ENCODE peak calls at places on chromosomes 4 and X, in eight cellular contexts. L is activated T-cell treated with anti-CD3 and anti-CD28 coated beads for 1 hour; P is NCI-H1105 treated with DMSO at 0.1 percent for 48 hours; S is stimulated activated CD8-positive, alpha-beta memory T cell treated with anti-CD3 and anti-CD28 coated beads, Interleukin-15, amount 100 ng/mL, for 4 hours; K is iris pigment epithelial cell; O is pulmonary artery endothelial cell; R is GM23248; N is tibial artery. Q is an unnamed sample.

GRCh38 chr4:91256043-91256442 is 1047.7 kb upstream of the GRID2 start:
- DNase-seq in L (no peak), P (no peak), S (no peak), K (no peak), O (no peak), R (no peak), N (no peak), Q (no peak)

GRCh38 chr4:142497606-142498005 is 348.5 kb downstream of the INPP4B start:
- DNase-seq in L (no peak), P (peak), S (no peak), K (no peak), O (no peak), R (no peak), N (no peak), Q (no peak)

GRCh38 chrX:121179972-121180371 is 132.6 kb downstream of the GLUD2 start:
- DNase-seq in L (no peak), P (peak), S (no peak), K (no peak), O (no peak), R (no peak), N (no peak), Q (no peak)

GRCh38 chrX:153592966-153593688 is 5.8 kb downstream of the CCNQ start:
- DNase-seq in L (no peak), P (peak), S (no peak), K (no peak), O (no peak), R (no peak), N (no peak), Q (no peak)

GRCh38 chr4:7557447-7557846 is 122.7 kb upstream of the PSAPL1 start:
- DNase-seq in L (no peak), P (no peak), S (no peak), K (peak), O (no peak), R (peak), N (no peak), Q (no peak)

GRCh38 chr4:5863461-5864113 is 29.3 kb downstream of the CRMP1 start:
- DNase-seq in L (no peak), P (no peak), S (no peak), K (peak), O (peak), R (peak), N (no peak), Q (no peak)

GRCh38 chr4:76235915-76236314 is 15.6 kb upstream of the FAM47E start:
- DNase-seq in L (no peak), P (peak), S (no peak), K (no peak), O (no peak), R (no peak), N (no peak), Q (no peak)

GRCh38 chr4:67465032-67465762 is 80.1 kb downstream of the CENPC start:
- DNase-seq in L (no peak), P (no peak), S (no peak), K (no peak), O (no peak), R (peak), N (no peak), Q (no peak)

GRCh38 chrX:53184836-53185235 is 40.2 kb downstream of the KDM5C start:
- DNase-seq in L (no peak), P (no peak), S (no peak), K (peak), O (no peak), R (peak), N (no peak), Q (no peak)

GRCh38 chrX:47498411-47498810 is 15.4 kb upstream of the ZNF41 start:
- DNase-seq in L (no peak), P (no peak), S (no peak), K (no peak), O (no peak), R (no peak), N (no peak), Q (no peak)

GRCh38 chrX:149950681-149951080 is 12.4 kb upstream of the EOLA2 start:
- DNase-seq in L (no peak), P (peak), S (no peak), K (peak), O (peak), R (peak), N (no peak), Q (no peak)

GRCh38 chrX:137194164-137194563 is 160.4 kb upstream of the GPR101 start:
- DNase-seq in L (no peak), P (peak), S (no peak), K (peak), O (no peak), R (peak), N (no peak), Q (no peak)

GRCh38 chr4:5220028-5220427 is 168.7 kb downstream of the STK32B start:
- DNase-seq in L (no peak), P (no peak), S (no peak), K (peak), O (no peak), R (peak), N (no peak), Q (no peak)

GRCh38 chr4:6386091-6386490 is 86.3 kb downstream of the PPP2R2C start:
- DNase-seq in L (no peak), P (no peak), S (no peak), K (no peak), O (no peak), R (no peak), N (no peak), Q (no peak)

GRCh38 chr4:74934016-74934821 is 1.3 kb downstream of the PARM1 start:
- DNase-seq in L (no peak), P (peak), S (no peak), K (peak), O (no peak), R (peak), N (peak), Q (peak)

GRCh38 chr4:92516450-92516849 is 212.7 kb downstream of the GRID2 start:
- DNase-seq in L (no peak), P (no peak), S (no peak), K (no peak), O (no peak), R (no peak), N (no peak), Q (no peak)

GRCh38 chr4:152007108-152007507 is 246.3 kb upstream of the GATB start:
- DNase-seq in L (no peak), P (no peak), S (no peak), K (no peak), O (no peak), R (no peak), N (no peak), Q (no peak)

GRCh38 chrX:129116651-129117050 is 406.6 kb downstream of the SMARCA1 start:
- DNase-seq in L (no peak), P (no peak), S (no peak), K (no peak), O (no peak), R (no peak), N (no peak), Q (peak)

GRCh38 chr4:7904108-7904516 is 35.5 kb downstream of the AFAP1 start:
- DNase-seq in L (no peak), P (no peak), S (no peak), K (peak), O (peak), R (peak), N (no peak), Q (no peak)

GRCh38 chr4:114109776-114110175 is 130.3 kb upstream of the ARSJ start:
- DNase-seq in L (no peak), P (no peak), S (no peak), K (no peak), O (no peak), R (no peak), N (no peak), Q (no peak)

GRCh38 chrX:132651411-132652086 is 162.7 kb upstream of the MBNL3 start:
- DNase-seq in L (no peak), P (no peak), S (no peak), K (no peak), O (no peak), R (peak), N (no peak), Q (no peak)

GRCh38 chr4:24932831-24933230 is 20.0 kb upstream of the CCDC149 start:
- DNase-seq in L (no peak), P (no peak), S (no peak), K (no peak), O (no peak), R (peak), N (no peak), Q (peak)

GRCh38 chr4:56641494-56642051 is 39.5 kb downstream of the HOPX start:
- DNase-seq in L (no peak), P (no peak), S (no peak), K (peak), O (peak), R (peak), N (no peak), Q (no peak)

GRCh38 chr4:56550642-56551041 is 45.1 kb downstream of the ARL9 start:
- DNase-seq in L (no peak), P (no peak), S (no peak), K (no peak), O (no peak), R (no peak), N (no peak), Q (no peak)

GRCh38 chr4:1058198-1058996 is 47.0 kb downstream of the FGFRL1 start:
- DNase-seq in L (no peak), P (no peak), S (no peak), K (no peak), O (no peak), R (no peak), N (peak), Q (no peak)

GRCh38 chr4:163865010-163865409 is 370.5 kb downstream of the TMA16 start:
- DNase-seq in L (no peak), P (no peak), S (no peak), K (no peak), O (no peak), R (no peak), N (no peak), Q (no peak)

GRCh38 chr4:184815046-184815877 is 10.5 kb downstream of the ACSL1 start:
- DNase-seq in L (no peak), P (peak), S (no peak), K (peak), O (no peak), R (peak), N (peak), Q (peak)

GRCh38 chrX:29432534-29432933 is 782.8 kb upstream of the MAGEB2 start:
- DNase-seq in L (no peak), P (no peak), S (no peak), K (no peak), O (no peak), R (no peak), N (no peak), Q (no peak)

GRCh38 chrX:10052906-10053625 is 85.9 kb downstream of the CLDN34 start:
- DNase-seq in L (no peak), P (no peak), S (no peak), K (no peak), O (no peak), R (peak), N (no peak), Q (no peak)

GRCh38 chr4:39900966-39901365 is 76.7 kb downstream of the PDS5A start:
- DNase-seq in L (no peak), P (no peak), S (no peak), K (peak), O (no peak), R (peak), N (no peak), Q (no peak)

GRCh38 chr4:20422398-20422797 is 170.7 kb downstream of the SLIT2 start:
- DNase-seq in L (peak), P (peak), S (no peak), K (peak), O (peak), R (peak), N (no peak), Q (peak)

GRCh38 chr4:1236103-1236641 is 12.8 kb downstream of the CTBP1 start:
- DNase-seq in L (no peak), P (no peak), S (no peak), K (no peak), O (no peak), R (no peak), N (peak), Q (no peak)

GRCh38 chrX:76971393-76972376 is 475.5 kb upstream of the FGF16 start:
- DNase-seq in L (no peak), P (peak), S (no peak), K (no peak), O (no peak), R (no peak), N (no peak), Q (no peak)

GRCh38 chr4:73499996-73500765 is 18.6 kb downstream of the AFM start:
- DNase-seq in L (no peak), P (no peak), S (no peak), K (peak), O (no peak), R (peak), N (no peak), Q (no peak)

GRCh38 chr4:186243331-186243730 is 16.0 kb downstream of the KLKB1 start:
- DNase-seq in L (no peak), P (no peak), S (no peak), K (no peak), O (no peak), R (no peak), N (no peak), Q (no peak)

Q was measured in NCI-H2081.